ENCODE peak calls at places on chromosome 2, in four cellular contexts. R is CD4-positive, alpha-beta memory T cell; J is ascending aorta; A is heart right ventricle. E is an unnamed sample.

GRCh38 chr2:28419003-28419704 is 26.5 kb downstream of the FOSL2 start:
- DNase-seq in R (no peak), J (no peak), A (no peak), E (peak; percentile 43)

GRCh38 chr2:4391013-4391412 is 687.6 kb downstream of the DCDC2C start:
- DNase-seq in R (no peak), J (no peak), A (no peak), E (no peak)

GRCh38 chr2:72573232-72573631 is 252.6 kb downstream of the EXOC6B start:
- DNase-seq in R (no peak), J (no peak), A (no peak), E (no peak)

GRCh38 chr2:180374502-180375281 is 367.6 kb upstream of the CWC22 start:
- DNase-seq in R (no peak), J (no peak), A (no peak), E (no peak)

GRCh38 chr2:226611196-226611943 is 188.2 kb downstream of the IRS1 start:
- DNase-seq in R (no peak), J (no peak), A (no peak), E (no peak)

GRCh38 chr2:44934962-44935853 is 6.3 kb upstream of the SIX3 start:
- DNase-seq in R (no peak), J (no peak), A (no peak), E (no peak)

GRCh38 chr2:181540421-181540820 is 83.2 kb downstream of the ITGA4 start:
- DNase-seq in R (no peak), J (no peak), A (no peak), E (no peak)

GRCh38 chr2:72630767-72631166 is 195.1 kb downstream of the EXOC6B start:
- DNase-seq in R (no peak), J (no peak), A (no peak), E (no peak)

GRCh38 chr2:12222561-12222960 is 476.1 kb downstream of the LPIN1 start:
- DNase-seq in R (no peak), J (no peak), A (no peak), E (no peak)

GRCh38 chr2:152055366-152056108 is 43.3 kb downstream of the CACNB4 start:
- DNase-seq in R (no peak), J (no peak), A (no peak), E (peak; percentile 56)

GRCh38 chr2:174682578-174683391 is 81.5 kb downstream of the CHRNA1 start:
- DNase-seq in R (peak; percentile 79), J (no peak), A (peak; percentile 78), E (no peak)

GRCh38 chr2:3124921-3125760 is 252.5 kb downstream of the EIPR1 start:
- DNase-seq in R (no peak), J (no peak), A (no peak), E (no peak)

GRCh38 chr2:190478572-190478971 is 56.0 kb downstream of the NEMP2 start:
- DNase-seq in R (no peak), J (no peak), A (no peak), E (no peak)

GRCh38 chr2:45068643-45069140 is 59.4 kb upstream of the SIX2 start:
- DNase-seq in R (no peak), J (no peak), A (no peak), E (no peak)

GRCh38 chr2:159399716-159400525 is 113.4 kb upstream of the WDSUB1 start:
- DNase-seq in R (no peak), J (no peak), A (no peak), E (no peak)

GRCh38 chr2:39313575-39313974 is 69.8 kb upstream of the CDKL4 start:
- DNase-seq in R (no peak), J (no peak), A (no peak), E (no peak)

GRCh38 chr2:65228249-65228750 is 669 bp downstream of the ACTR2 start:
- DNase-seq in R (no peak), J (no peak), A (no peak), E (peak; percentile 64)

GRCh38 chr2:190678444-190679162 is 29.7 kb downstream of the NAB1 start:
- DNase-seq in R (no peak), J (no peak), A (no peak), E (peak; percentile 59)

GRCh38 chr2:151638188-151638933 is 95.9 kb downstream of the NEB start:
- DNase-seq in R (peak; percentile 43), J (no peak), A (no peak), E (peak; percentile 3)

GRCh38 chr2:189232759-189233406 is 53.3 kb upstream of the COL5A2 start:
- DNase-seq in R (no peak), J (no peak), A (no peak), E (no peak)

GRCh38 chr2:1993711-1994682 is 249.7 kb upstream of the PXDN start:
- DNase-seq in R (no peak), J (no peak), A (no peak), E (no peak)

GRCh38 chr2:153299809-153300208 is 178.8 kb downstream of the RPRM start:
- DNase-seq in R (no peak), J (no peak), A (no peak), E (no peak)

GRCh38 chr2:65431417-65432226 is 777 bp downstream of the SPRED2 start:
- DNase-seq in R (peak; percentile 58), J (peak; percentile 9), A (peak; percentile 32), E (peak; percentile 66)

GRCh38 chr2:218993345-218994315 is at the start of gene CRYBA2:
- DNase-seq in R (no peak), J (no peak), A (no peak), E (no peak)

GRCh38 chr2:120842456-120843439 is 107.1 kb downstream of the GLI2 start:
- DNase-seq in R (no peak), J (no peak), A (no peak), E (no peak)

GRCh38 chr2:215921884-215922283 is 91.5 kb downstream of the MREG start:
- DNase-seq in R (no peak), J (no peak), A (no peak), E (no peak)

GRCh38 chr2:232139786-232140562 is 178.5 kb downstream of the DIS3L2 start:
- DNase-seq in R (no peak), J (no peak), A (no peak), E (no peak)

GRCh38 chr2:72990695-72991438 is 73.5 kb downstream of the EMX1 start:
- DNase-seq in R (no peak), J (no peak), A (no peak), E (no peak)

GRCh38 chr2:206482123-206482522 is 38.8 kb downstream of the ADAM23 start:
- DNase-seq in R (no peak), J (no peak), A (peak; percentile 10), E (no peak)

GRCh38 chr2:153391131-153391530 is 87.4 kb downstream of the RPRM start:
- DNase-seq in R (no peak), J (no peak), A (no peak), E (no peak)

GRCh38 chr2:224837558-224837957 is 121.4 kb upstream of the CCDC195 start:
- DNase-seq in R (no peak), J (no peak), A (peak; percentile 6), E (no peak)

GRCh38 chr2:107002735-107003134 is 116.8 kb upstream of the ST6GAL2 start:
- DNase-seq in R (no peak), J (no peak), A (no peak), E (no peak)

GRCh38 chr2:238890131-238890530 is 42.2 kb downstream of the TWIST2 start:
- DNase-seq in R (no peak), J (no peak), A (no peak), E (no peak)

GRCh38 chr2:241063587-241063986 is 38.5 kb downstream of the MTERF4 start:
- DNase-seq in R (no peak), J (no peak), A (no peak), E (no peak)

GRCh38 chr2:125424386-125424785 is 1231.6 kb upstream of the GYPC start:
- DNase-seq in R (no peak), J (no peak), A (no peak), E (no peak)

GRCh38 chr2:196131384-196131861 is 40.0 kb downstream of the STK17B start:
- DNase-seq in R (peak; percentile 55), J (no peak), A (peak; percentile 16), E (peak; percentile 91)

GRCh38 chr2:190682168-190682567 is 33.3 kb downstream of the NAB1 start:
- DNase-seq in R (no peak), J (no peak), A (no peak), E (no peak)

GRCh38 chr2:43657241-43657640 is 19.0 kb downstream of the C1GALT1C1L start:
- DNase-seq in R (no peak), J (no peak), A (no peak), E (no peak)

GRCh38 chr2:68463287-68463877 is 3.7 kb downstream of the FBXO48 start:
- DNase-seq in R (peak; percentile 62), J (no peak), A (no peak), E (peak; percentile 62)

GRCh38 chr2:172102159-172102857 is 392 bp downstream of the DLX2 start:
- DNase-seq in R (peak; percentile 60), J (no peak), A (no peak), E (peak; percentile 58)
- H3K4me3 ChIP-seq in R (peak overlapping the region; percentile 23), J (peak overlapping the region; percentile 67), A (peak overlapping the region; percentile 57), E (peak overlapping the region; percentile 68)

GRCh38 chr2:178230396-178230795 is 36.1 kb downstream of the OSBPL6 start:
- DNase-seq in R (no peak), J (no peak), A (no peak), E (no peak)
- H3K4me3 ChIP-seq in R (no peak overlapping the region), J (no peak overlapping the region), A (no peak overlapping the region), E (no peak overlapping the region)

GRCh38 chr2:128092656-128093055 is 1.7 kb downstream of the UGGT1 start:
- DNase-seq in R (no peak), J (no peak), A (no peak), E (no peak)
- H3K4me3 ChIP-seq in R (no peak overlapping the region), J (no peak overlapping the region), A (no peak overlapping the region), E (peak overlapping the region; percentile 3)

GRCh38 chr2:236819275-236820002 is 249.8 kb downstream of the ACKR3 start:
- DNase-seq in R (no peak), J (no peak), A (no peak), E (no peak)

GRCh38 chr2:236823976-236824375 is 254.4 kb downstream of the ACKR3 start:
- DNase-seq in R (no peak), J (no peak), A (no peak), E (no peak)

GRCh38 chr2:236818281-236819045 is 248.8 kb downstream of the ACKR3 start:
- DNase-seq in R (no peak), J (no peak), A (no peak), E (no peak)

GRCh38 chr2:236823230-236823629 is 253.6 kb downstream of the ACKR3 start:
- DNase-seq in R (no peak), J (no peak), A (no peak), E (no peak)

DNA sequence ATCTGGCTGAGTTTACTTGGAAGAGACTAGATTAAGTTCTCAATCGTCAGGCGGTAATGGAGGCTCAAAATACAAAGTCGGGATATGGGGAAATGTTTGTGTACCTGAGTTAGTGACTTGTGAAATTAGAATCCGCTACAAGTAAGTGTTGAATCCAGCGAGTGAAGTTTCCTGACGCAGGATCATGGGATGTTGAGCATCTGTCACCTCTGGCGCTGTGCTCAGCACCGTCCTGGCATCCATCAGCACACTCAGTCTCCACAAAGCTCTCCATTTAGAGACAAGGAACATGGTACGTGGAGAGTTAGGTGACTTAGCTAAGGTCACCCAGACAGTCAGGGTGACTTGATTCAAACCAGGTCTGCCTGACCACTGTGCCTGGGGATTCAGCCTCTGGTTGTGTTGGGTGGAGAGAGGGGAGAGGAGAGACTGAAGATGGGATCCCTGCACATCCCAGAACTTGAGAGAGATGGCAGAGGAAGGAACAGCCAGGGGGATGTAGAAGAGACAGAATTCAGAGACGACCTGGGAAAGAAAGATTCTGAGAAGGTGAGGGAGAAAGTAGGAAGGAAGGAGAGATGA is 251.2 kb downstream of the ACKR3 start:
- DNase-seq in R (no peak), J (no peak), A (no peak), E (no peak)
- H3K4me3 ChIP-seq in R (no peak overlapping the region), J (no peak overlapping the region), A (no peak overlapping the region), E (no peak overlapping the region)

GRCh38 chr2:51350100-51350499 is 318.2 kb upstream of the NRXN1 start:
- DNase-seq in R (no peak), J (no peak), A (no peak), E (no peak)
- H3K4me3 ChIP-seq in R (no peak overlapping the region), J (no peak overlapping the region), A (no peak overlapping the region), E (no peak overlapping the region)

E was measured in Jurkat, Clone E6-1.